ENCODE peak calls at places on chromosomes 6 and 20, in seven cellular contexts. M, N, R, Y, U, O and W are unnamed samples. For H3K9me3 and H3K27me3, the result is how much of the 10 kb centered on the place peaks cover.

GRCh38 chr6:170140129-170140528 is 150.7 kb downstream of the DLL1 start:
- DNase-seq in M (no peak), N (no peak), R (no peak), Y (no peak), U (no peak), O (no peak), W (no peak)

GRCh38 chr20:38350879-38351775 is 4.8 kb downstream of the LBP start:
- DNase-seq in M (no peak), N (no peak), R (no peak), Y (no peak), U (peak), O (no peak), W (no peak)

GRCh38 chr6:43812850-43813584 is 43.0 kb downstream of the VEGFA start:
- DNase-seq in M (peak), N (peak), R (no peak), Y (no peak), U (no peak), O (peak), W (no peak)

GRCh38 chr20:62711703-62712101 is 3.1 kb downstream of the NTSR1 start:
- DNase-seq in M (no peak), N (no peak), R (no peak), Y (no peak), U (no peak), O (no peak), W (no peak)

GRCh38 chr6:137763436-137763835 is 103.6 kb upstream of the TNFAIP3 start:
- DNase-seq in M (no peak), N (no peak), R (no peak), Y (no peak), U (no peak), O (no peak), W (no peak)

GRCh38 chr6:97133071-97133470 is 149.9 kb downstream of the MMS22L start:
- DNase-seq in M (no peak), N (no peak), R (no peak), Y (no peak), U (no peak), O (no peak), W (no peak)

GRCh38 chr6:37663016-37663810 is 34.5 kb downstream of the MDGA1 start:
- DNase-seq in M (no peak), N (peak), R (peak), Y (no peak), U (no peak), O (peak), W (no peak)

GRCh38 chr6:31652925-31653724 is 664 bp upstream of the BAG6 start:
- DNase-seq in M (peak), N (no peak), R (peak), Y (peak), U (peak), O (no peak), W (peak)

GRCh38 chr6:35589904-35590303 is 77.2 kb upstream of the TULP1 start:
- DNase-seq in M (no peak), N (no peak), R (no peak), Y (no peak), U (no peak), O (no peak), W (no peak)

GRCh38 chr6:19599813-19600464 is 237.2 kb upstream of the ID4 start:
- DNase-seq in M (no peak), N (no peak), R (no peak), Y (no peak), U (no peak), O (no peak), W (no peak)

GRCh38 chr6:93419304-93420162 is at the start of gene EPHA7:
- DNase-seq in M (peak), N (peak), R (peak), Y (peak), U (peak), O (peak), W (peak)

GRCh38 chr6:143501851-143502250 is 9.7 kb downstream of the FUCA2 start:
- DNase-seq in M (no peak), N (peak), R (peak), Y (no peak), U (no peak), O (no peak), W (no peak)

GRCh38 chr20:309306-309840 is 12.0 kb downstream of the ZCCHC3 start:
- DNase-seq in M (no peak), N (peak), R (peak), Y (no peak), U (no peak), O (peak), W (no peak)

GRCh38 chr6:124535746-124536145 is 426.5 kb upstream of the RNF217 start:
- DNase-seq in M (no peak), N (peak), R (no peak), Y (no peak), U (no peak), O (no peak), W (no peak)

GRCh38 chr6:85490516-85491248 is 40.8 kb downstream of the NT5E start:
- DNase-seq in M (no peak), N (peak), R (no peak), Y (no peak), U (no peak), O (peak), W (no peak)

GRCh38 chr6:128981716-128982115 is 98.8 kb downstream of the LAMA2 start:
- DNase-seq in M (no peak), N (no peak), R (no peak), Y (no peak), U (no peak), O (no peak), W (no peak)

GRCh38 chr20:46308258-46309157 is at the start of gene CDH22:
- DNase-seq in M (peak), N (peak), R (peak), Y (peak), U (peak), O (peak), W (peak)

GRCh38 chr20:6034134-6034969 is 19.5 kb downstream of the LRRN4 start:
- DNase-seq in M (no peak), N (peak), R (no peak), Y (no peak), U (no peak), O (no peak), W (no peak)

GRCh38 chr6:4698901-4699659 is 77.1 kb upstream of the CDYL start:
- DNase-seq in M (no peak), N (no peak), R (no peak), Y (no peak), U (no peak), O (no peak), W (no peak)

GRCh38 chr20:47320990-47321805 is 35.3 kb downstream of the ZMYND8 start:
- DNase-seq in M (no peak), N (no peak), R (no peak), Y (no peak), U (no peak), O (no peak), W (no peak)

GRCh38 chr20:8480597-8480996 is 348.5 kb downstream of the PLCB1 start:
- DNase-seq in M (no peak), N (no peak), R (no peak), Y (no peak), U (no peak), O (no peak), W (no peak)

GRCh38 chr20:584375-585301 is 25.5 kb downstream of the TCF15 start:
- DNase-seq in M (no peak), N (no peak), R (no peak), Y (peak), U (no peak), O (no peak), W (no peak)

GRCh38 chr20:33359399-33360261 is 41.7 kb downstream of the CDK5RAP1 start:
- DNase-seq in M (no peak), N (no peak), R (no peak), Y (no peak), U (no peak), O (no peak), W (no peak)

GRCh38 chr6:124149646-124150045 is 346.0 kb downstream of the NKAIN2 start:
- DNase-seq in M (no peak), N (no peak), R (no peak), Y (no peak), U (no peak), O (no peak), W (no peak)

GRCh38 chr6:41335943-41336342 is 535 bp downstream of the NCR2 start:
- DNase-seq in M (no peak), N (no peak), R (no peak), Y (no peak), U (no peak), O (no peak), W (no peak)

GRCh38 chr20:21182832-21183563 is 57.1 kb downstream of the KIZ start:
- DNase-seq in M (no peak), N (peak), R (peak), Y (no peak), U (peak), O (peak), W (no peak)

GRCh38 chr20:47125553-47126373 is 230.7 kb downstream of the ZMYND8 start:
- DNase-seq in M (peak), N (peak), R (peak), Y (no peak), U (no peak), O (no peak), W (no peak)

GRCh38 chr6:124800222-124800621 is 162.0 kb upstream of the RNF217 start:
- DNase-seq in M (peak), N (no peak), R (no peak), Y (no peak), U (no peak), O (no peak), W (no peak)

GRCh38 chr6:32816746-32817204 is at the start of gene HLA-DOB:
- DNase-seq in M (no peak), N (peak), R (peak), Y (no peak), U (no peak), O (peak), W (no peak)

GRCh38 chr6:131652472-131652871 is 15.4 kb downstream of the ENPP3 start:
- DNase-seq in M (no peak), N (no peak), R (no peak), Y (no peak), U (no peak), O (peak), W (no peak)

GRCh38 chr6:138372711-138373463 is 4.8 kb upstream of the SMIM28 start:
- DNase-seq in M (no peak), N (no peak), R (no peak), Y (no peak), U (no peak), O (no peak), W (no peak)

GRCh38 chr20:37946946-37947345 is 44.0 kb downstream of the VSTM2L start:
- DNase-seq in M (no peak), N (no peak), R (no peak), Y (no peak), U (no peak), O (no peak), W (no peak)

GRCh38 chr6:160007581-160007980 is 38.7 kb downstream of the IGF2R start:
- DNase-seq in M (no peak), N (peak), R (peak), Y (no peak), U (no peak), O (peak), W (no peak)

GRCh38 chr6:110296151-110297028 is 61.8 kb downstream of the METTL24 start:
- DNase-seq in M (no peak), N (peak), R (peak), Y (no peak), U (no peak), O (no peak), W (no peak)

GRCh38 chr6:134419717-134420116 is 101.8 kb upstream of the SGK1 start:
- DNase-seq in M (no peak), N (peak), R (no peak), Y (no peak), U (no peak), O (peak), W (no peak)

GRCh38 chr6:27684264-27685211 is 211.6 kb upstream of the ZNF184 start:
- DNase-seq in M (peak), N (peak), R (peak), Y (no peak), U (peak), O (peak), W (no peak)

GRCh38 chr20:24607402-24607801 is 138.0 kb downstream of the SYNDIG1 start:
- DNase-seq in M (no peak), N (no peak), R (no peak), Y (no peak), U (no peak), O (no peak), W (no peak)

GRCh38 chr20:4896971-4897497 is 104.3 kb downstream of the SLC23A2 start:
- DNase-seq in M (peak), N (no peak), R (no peak), Y (no peak), U (no peak), O (no peak), W (no peak)

DNA sequence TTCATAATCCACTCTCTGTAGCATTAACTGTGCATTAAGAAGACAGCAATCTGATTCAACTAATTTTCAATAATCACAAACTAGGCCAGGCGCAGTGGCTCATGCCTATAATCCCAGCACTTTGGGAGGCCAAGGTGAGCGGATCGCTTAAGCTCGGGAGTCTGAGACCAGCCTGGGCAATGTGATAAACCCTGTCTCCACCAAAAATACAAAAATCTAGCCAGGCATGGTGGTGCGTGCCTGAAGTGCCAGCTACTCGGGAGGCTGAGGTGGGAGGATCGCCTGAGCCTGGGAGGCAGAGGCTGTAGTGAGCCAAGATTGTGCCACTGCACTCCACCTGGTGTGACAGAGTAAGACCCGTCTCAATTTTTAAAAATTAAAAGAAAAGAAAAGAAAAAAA is 29.5 kb downstream of the SERPINB9 start:
- DNase-seq in M (no peak), N (no peak), R (no peak), Y (no peak), U (no peak), O (no peak), W (no peak)
- H3K9me3 ChIP-seq in M (under half), N (under half), R (under half), Y (under half), U (under half), O (under half), W (under half)

GRCh38 chr6:26342106-26342999 is 22.6 kb upstream of the BTN3A2 start:
- DNase-seq in M (peak), N (peak), R (peak), Y (no peak), U (no peak), O (peak), W (no peak)
- H3K4me3 ChIP-seq in M (peak), N (no peak), R (no peak), Y (no peak), U (peak), O (peak), W (no peak)

GRCh38 chr20:57611605-57612311 is 8.5 kb downstream of the ZBP1 start:
- DNase-seq in M (no peak), N (no peak), R (no peak), Y (no peak), U (no peak), O (no peak), W (no peak)
- H3K27me3 ChIP-seq in M (under half), N (under half), R (half or more), Y (under half), U (under half), O (under half), W (under half)

DNA sequence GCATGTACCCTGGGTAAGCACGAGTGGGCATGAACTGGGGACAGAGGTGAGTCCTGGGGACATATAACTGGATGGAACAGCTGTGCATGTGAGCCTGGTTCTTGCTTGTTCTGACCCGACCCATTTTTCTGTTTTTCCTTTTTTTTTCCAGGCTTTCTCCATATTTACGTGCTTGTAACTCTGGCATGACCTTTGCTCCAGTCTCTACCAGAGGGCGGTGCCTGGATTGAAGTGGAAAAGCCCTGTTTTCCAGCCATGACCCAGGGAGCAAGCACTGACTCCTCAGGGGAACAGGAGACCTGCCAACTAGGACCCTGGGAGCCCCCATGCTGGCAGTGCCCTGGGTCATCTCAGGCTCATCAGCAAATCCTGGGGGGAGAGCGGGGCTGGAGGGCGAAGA is 8.0 kb downstream of the TRAF3IP2 start:
- DNase-seq in M (no peak), N (no peak), R (no peak), Y (no peak), U (no peak), O (no peak), W (no peak)
- H3K9me3 ChIP-seq in M (under half), N (under half), R (under half), Y (under half), U (under half), O (under half), W (under half)

GRCh38 chr6:392441-393390 is 1.2 kb downstream of the IRF4 start:
- DNase-seq in M (peak), N (no peak), R (peak), Y (no peak), U (no peak), O (no peak), W (no peak)

GRCh38 chr6:389143-389542 is 2.4 kb upstream of the IRF4 start:
- DNase-seq in M (no peak), N (no peak), R (no peak), Y (no peak), U (no peak), O (no peak), W (no peak)

GRCh38 chr6:391559-392440 is at the start of gene IRF4:
- DNase-seq in M (peak), N (no peak), R (peak), Y (no peak), U (no peak), O (no peak), W (no peak)

GRCh38 chr6:389622-390021 is 1.9 kb upstream of the IRF4 start:
- DNase-seq in M (no peak), N (peak), R (no peak), Y (no peak), U (no peak), O (no peak), W (no peak)

GRCh38 chr6:390914-391558 is 516 bp upstream of the IRF4 start:
- DNase-seq in M (peak), N (peak), R (peak), Y (no peak), U (no peak), O (no peak), W (no peak)
- H3K4me3 ChIP-seq in M (peak), N (no peak), R (peak), Y (peak), U (no peak), O (no peak), W (peak)